ENCODE peak calls at places on chromosomes 12 and 14, in ten cellular contexts. L is EL; N is NCI-H1105; Y is mammary epithelial cell; D is gastrocnemius medialis; R is foreskin fibroblast; U is CD4-positive, alpha-beta T cell; S is NCI-H446 treated with DMSO at 0.1 percent for 48 hours; P is cardiac muscle cell; M is neural crest cell. W is an unnamed sample.

GRCh38 chr14:32762886-32763285 is 175.8 kb upstream of the NPAS3 start:
- DNase-seq in N (no peak), D (no peak), P (peak; percentile 55), M (no peak), U (no peak), Y (no peak), S (no peak), R (peak; percentile 7), L (no peak), W (no peak)

GRCh38 chr14:68958553-68958952 is 20.5 kb downstream of the ACTN1 start:
- DNase-seq in D (no peak), U (no peak), Y (peak; percentile 69), R (no peak), M (no peak), P (no peak), L (peak; percentile 50), S (no peak), N (no peak), W (no peak)

GRCh38 chr14:76007852-76008251 is 22.3 kb downstream of the IFT43 start:
- DNase-seq in S (no peak), Y (no peak), R (peak; percentile 19), U (no peak), N (no peak), P (no peak), D (no peak), L (peak; percentile 40), M (no peak), W (no peak)

GRCh38 chr14:68306934-68307758 is 485.7 kb downstream of the ZFP36L1 start:
- DNase-seq in U (no peak), D (no peak), N (peak; percentile 74), S (no peak), P (no peak), L (no peak), R (peak; percentile 19), Y (no peak), M (no peak), W (no peak)

GRCh38 chr12:127599441-127599840 is 667.5 kb upstream of the TMEM132C start:
- DNase-seq in Y (no peak), U (no peak), P (no peak), L (no peak), M (no peak), N (no peak), D (no peak), R (no peak), S (peak; percentile 51), W (no peak)

GRCh38 chr14:76948213-76948947 is 80.1 kb downstream of the IRF2BPL start:
- DNase-seq in D (no peak), N (no peak), Y (no peak), P (no peak), L (no peak), M (no peak), R (no peak), U (no peak), S (no peak), W (no peak)

GRCh38 chr12:101697930-101698781 is 716 bp downstream of the CHPT1 start:
- DNase-seq in Y (peak; percentile 20), L (peak; percentile 46), D (peak; percentile 49), U (peak; percentile 3), N (peak; percentile 35), M (peak; percentile 39), S (no peak), R (peak; percentile 29), P (peak; percentile 29), W (peak; percentile 49)

GRCh38 chr14:76836029-76836630 is 9.9 kb downstream of the LRRC74A start:
- DNase-seq in M (no peak), Y (no peak), N (no peak), P (no peak), L (peak; percentile 5), S (no peak), U (no peak), R (no peak), D (no peak), W (peak; percentile 39)

GRCh38 chr14:102770147-102770909 is 6.9 kb upstream of the TRAF3 start:
- DNase-seq in D (no peak), R (no peak), L (no peak), U (no peak), M (no peak), P (no peak), Y (no peak), N (no peak), S (no peak), W (no peak)

GRCh38 chr12:124830306-124830705 is 33.4 kb downstream of the SCARB1 start:
- DNase-seq in M (no peak), N (no peak), R (no peak), U (no peak), S (no peak), L (no peak), Y (no peak), P (no peak), D (no peak), W (no peak)

GRCh38 chr12:79250955-79251354 is 386.4 kb downstream of the SYT1 start:
- DNase-seq in P (no peak), U (no peak), R (peak; percentile 9), N (no peak), L (peak; percentile 34), S (no peak), Y (peak; percentile 68), M (no peak), D (no peak), W (no peak)

GRCh38 chr12:107843351-107844311 is 69.1 kb downstream of the ASCL4 start:
- DNase-seq in Y (no peak), U (no peak), M (peak; percentile 26), N (no peak), R (peak; percentile 3), S (no peak), L (peak; percentile 34), D (no peak), P (peak; percentile 6), W (no peak)

GRCh38 chr12:18389820-18390219 is 128.5 kb downstream of the PIK3C2G start:
- DNase-seq in N (no peak), R (no peak), D (no peak), U (no peak), P (no peak), L (no peak), Y (no peak), S (no peak), M (no peak), W (no peak)

GRCh38 chr14:36048667-36049066 is 127.9 kb downstream of the PTCSC3 start:
- DNase-seq in D (no peak), P (no peak), N (no peak), R (no peak), Y (no peak), U (no peak), S (no peak), M (no peak), L (no peak), W (no peak)

GRCh38 chr14:82080319-82080718 is 546.7 kb upstream of the SEL1L start:
- DNase-seq in S (no peak), N (peak; percentile 70), U (no peak), L (no peak), M (no peak), D (no peak), P (no peak), R (no peak), Y (no peak), W (no peak)

GRCh38 chr14:59576332-59577294 is at the start of gene CCDC175:
- DNase-seq in M (peak; percentile 80), R (peak; percentile 30), N (peak; percentile 99), S (peak; percentile 34), L (peak; percentile 73), Y (peak; percentile 46), U (peak; percentile 72), P (peak; percentile 85), D (peak; percentile 47), W (peak; percentile 79)

GRCh38 chr14:24162083-24162482 is 1.0 kb downstream of the IRF9 start:
- DNase-seq in U (no peak), M (no peak), Y (no peak), R (no peak), N (no peak), L (peak; percentile 43), D (no peak), S (no peak), P (peak; percentile 52), W (no peak)

GRCh38 chr14:99035712-99036593 is 236.0 kb downstream of the BCL11B start:
- DNase-seq in D (peak; percentile 62), Y (peak; percentile 96), S (no peak), U (no peak), N (no peak), M (no peak), P (peak; percentile 95), R (peak; percentile 82), L (peak; percentile 18), W (peak; percentile 63)

W was measured in lung.